ENCODE peak calls at places on chromosomes 4 and X, in four cellular contexts. One of them, this sample, is unnamed.
A peak's percentile ranks its signal among the peaks of the same experiment; 100 is the strongest.

GRCh38 chrX:10189317-10190268 is 32.8 kb downstream of the CLCN4 start:
- DNase-seq in posterior cingulate gyrus: peak; percentile 78
- DNase-seq in SK-N-DZ: peak; percentile 55
- DNase-seq in Kasumi-1: peak; percentile 30
- DNase-seq in this sample: peak; percentile 55

GRCh38 chr4:94746746-94747145 is 11.0 kb upstream of the BMPR1B start:
- DNase-seq in Kasumi-1: no peak
- DNase-seq in posterior cingulate gyrus: no peak
- DNase-seq in SK-N-DZ: no peak
- DNase-seq in this sample: no peak

GRCh38 chr4:143558823-143559756 is 45.6 kb downstream of the SMARCA5 start:
- DNase-seq in posterior cingulate gyrus: peak; percentile 45
- DNase-seq in SK-N-DZ: peak; percentile 84
- DNase-seq in Kasumi-1: peak; percentile 63
- DNase-seq in this sample: no peak

GRCh38 chr4:46994007-46994405 is 625 bp upstream of the GABRA4 start:
- DNase-seq in SK-N-DZ: no peak
- DNase-seq in Kasumi-1: no peak
- DNase-seq in posterior cingulate gyrus: peak; percentile 11
- DNase-seq in this sample: no peak

GRCh38 chr4:665751-666435 is 8.2 kb downstream of the ATP5ME start:
- DNase-seq in SK-N-DZ: no peak
- DNase-seq in Kasumi-1: no peak
- DNase-seq in posterior cingulate gyrus: no peak
- DNase-seq in this sample: no peak

GRCh38 chr4:3316146-3316545 is 23.3 kb downstream of the RGS12 start:
- DNase-seq in SK-N-DZ: no peak
- DNase-seq in Kasumi-1: no peak
- DNase-seq in posterior cingulate gyrus: no peak
- DNase-seq in this sample: no peak

GRCh38 chr4:118732591-118733330 is 47.6 kb downstream of the METTL14 start:
- DNase-seq in Kasumi-1: no peak
- DNase-seq in posterior cingulate gyrus: no peak
- DNase-seq in SK-N-DZ: no peak
- DNase-seq in this sample: peak; percentile 19

GRCh38 chrX:148659481-148659880 is 159.1 kb downstream of the AFF2 start:
- DNase-seq in SK-N-DZ: no peak
- DNase-seq in Kasumi-1: no peak
- DNase-seq in posterior cingulate gyrus: no peak
- DNase-seq in this sample: no peak

GRCh38 chrX:25998687-25999086 is 139.5 kb upstream of the MAGEB18 start:
- DNase-seq in Kasumi-1: no peak
- DNase-seq in posterior cingulate gyrus: no peak
- DNase-seq in SK-N-DZ: no peak
- DNase-seq in this sample: no peak

GRCh38 chrX:21166302-21166982 is 207.8 kb upstream of the CNKSR2 start:
- DNase-seq in Kasumi-1: no peak
- DNase-seq in posterior cingulate gyrus: no peak
- DNase-seq in SK-N-DZ: no peak
- DNase-seq in this sample: peak; percentile 15

GRCh38 chrX:16839224-16839851 is 30.8 kb downstream of the RBBP7 start:
- DNase-seq in posterior cingulate gyrus: no peak
- DNase-seq in Kasumi-1: no peak
- DNase-seq in SK-N-DZ: no peak
- DNase-seq in this sample: peak; percentile 80

GRCh38 chr4:107299646-107300045 is 263.5 kb upstream of the DKK2 start:
- DNase-seq in SK-N-DZ: no peak
- DNase-seq in Kasumi-1: no peak
- DNase-seq in posterior cingulate gyrus: no peak
- DNase-seq in this sample: no peak

GRCh38 chr4:118989098-118990080 is 100.7 kb downstream of the SYNPO2 start:
- DNase-seq in posterior cingulate gyrus: no peak
- DNase-seq in Kasumi-1: no peak
- DNase-seq in SK-N-DZ: no peak
- DNase-seq in this sample: no peak

GRCh38 chr4:165398570-165398969 is 19.8 kb downstream of the CPE start:
- DNase-seq in Kasumi-1: no peak
- DNase-seq in posterior cingulate gyrus: no peak
- DNase-seq in SK-N-DZ: peak; percentile 86
- DNase-seq in this sample: no peak

GRCh38 chrX:138945219-138945618 is 233.7 kb upstream of the FGF13 start:
- DNase-seq in Kasumi-1: no peak
- DNase-seq in SK-N-DZ: no peak
- DNase-seq in posterior cingulate gyrus: no peak
- DNase-seq in this sample: no peak

GRCh38 chr4:160826339-160826679 is 1337.5 kb downstream of the FSTL5 start:
- DNase-seq in posterior cingulate gyrus: no peak
- DNase-seq in SK-N-DZ: no peak
- DNase-seq in Kasumi-1: no peak
- DNase-seq in this sample: no peak

GRCh38 chr4:80077639-80078038 is 4.6 kb upstream of the ANTXR2 start:
- DNase-seq in SK-N-DZ: no peak
- DNase-seq in posterior cingulate gyrus: no peak
- DNase-seq in Kasumi-1: no peak
- DNase-seq in this sample: no peak

GRCh38 chrX:123830309-123830708 is 29.5 kb upstream of the XIAP start:
- DNase-seq in SK-N-DZ: no peak
- DNase-seq in posterior cingulate gyrus: no peak
- DNase-seq in Kasumi-1: no peak
- DNase-seq in this sample: no peak

GRCh38 chr4:139607302-139608060 is 51.5 kb upstream of the SETD7 start:
- DNase-seq in posterior cingulate gyrus: no peak
- DNase-seq in SK-N-DZ: no peak
- DNase-seq in Kasumi-1: no peak
- DNase-seq in this sample: peak; percentile 27

GRCh38 chr4:156838761-156839160 is 132.8 kb downstream of the PDGFC start:
- DNase-seq in Kasumi-1: no peak
- DNase-seq in SK-N-DZ: no peak
- DNase-seq in posterior cingulate gyrus: no peak
- DNase-seq in this sample: no peak

GRCh38 chrX:9566150-9566621 is 101.3 kb downstream of the TBL1X start:
- DNase-seq in SK-N-DZ: no peak
- DNase-seq in posterior cingulate gyrus: peak; percentile 56
- DNase-seq in Kasumi-1: peak; percentile 56
- DNase-seq in this sample: peak; percentile 46

GRCh38 chr4:66294626-66295025 is 624.3 kb upstream of the EPHA5 start:
- DNase-seq in SK-N-DZ: no peak
- DNase-seq in Kasumi-1: no peak
- DNase-seq in posterior cingulate gyrus: no peak
- DNase-seq in this sample: no peak

GRCh38 chr4:139887378-139887801 is 221.8 kb downstream of the MGST2 start:
- DNase-seq in posterior cingulate gyrus: no peak
- DNase-seq in SK-N-DZ: no peak
- DNase-seq in Kasumi-1: no peak
- DNase-seq in this sample: no peak

GRCh38 chr4:8144359-8144758 is 14.3 kb downstream of the ABLIM2 start:
- DNase-seq in posterior cingulate gyrus: peak; percentile 53
- DNase-seq in SK-N-DZ: no peak
- DNase-seq in Kasumi-1: no peak
- DNase-seq in this sample: no peak

GRCh38 chr4:111943796-111944203 is 201.5 kb upstream of the FAM241A start:
- DNase-seq in posterior cingulate gyrus: no peak
- DNase-seq in Kasumi-1: peak; percentile 56
- DNase-seq in SK-N-DZ: peak; percentile 71
- DNase-seq in this sample: peak; percentile 87

GRCh38 chr4:37430718-37431416 is 186.3 kb downstream of the NWD2 start:
- DNase-seq in Kasumi-1: no peak
- DNase-seq in SK-N-DZ: no peak
- DNase-seq in posterior cingulate gyrus: no peak
- DNase-seq in this sample: no peak

GRCh38 chr4:184174571-184175488 is 42.8 kb downstream of the ENPP6 start:
- DNase-seq in SK-N-DZ: no peak
- DNase-seq in Kasumi-1: no peak
- DNase-seq in posterior cingulate gyrus: no peak
- DNase-seq in this sample: no peak